ENCODE peak calls at places on chromosomes 1 and 21, in four cellular contexts. U, Y, D and N are unnamed samples.

GRCh38 chr1:78227705-78228260 is 182.0 kb downstream of the GIPC2 start:
- DNase-seq in U (no peak), D (no peak), Y (no peak), N (no peak)

GRCh38 chr1:39701092-39701460 is 9.8 kb upstream of the HPCAL4 start:
- DNase-seq in D (peak; percentile 69), U (no peak), Y (peak; percentile 37), N (peak; percentile 21)

GRCh38 chr1:172279951-172280350 is 140.5 kb upstream of the C1orf105 start:
- DNase-seq in Y (no peak), D (no peak), U (no peak), N (no peak)

GRCh38 chr1:157382351-157382750 is 170.0 kb downstream of the FCRL5 start:
- DNase-seq in Y (no peak), U (no peak), D (no peak), N (no peak)

GRCh38 chr1:66690666-66691381 is 61.4 kb upstream of the DYNLT5 start:
- DNase-seq in Y (no peak), D (no peak), U (no peak), N (no peak)

GRCh38 chr21:44425895-44426662 is 29.2 kb upstream of the LRRC3 start:
- DNase-seq in D (no peak), Y (no peak), U (no peak), N (no peak)

GRCh38 chr1:226608699-226609505 is 60.3 kb downstream of the STUM start:
- DNase-seq in U (peak; percentile 81), D (peak; percentile 65), Y (peak; percentile 87), N (peak; percentile 70)

GRCh38 chr1:31707711-31708110 is 3.9 kb upstream of the COL16A1 start:
- DNase-seq in Y (no peak), U (peak; percentile 29), D (no peak), N (no peak)

GRCh38 chr1:27027575-27028250 is 15.1 kb upstream of the TENT5B start:
- DNase-seq in D (no peak), U (no peak), Y (no peak), N (no peak)

GRCh38 chr1:180042994-180043622 is 88.5 kb downstream of the CEP350 start:
- DNase-seq in U (no peak), Y (no peak), D (no peak), N (no peak)

GRCh38 chr1:16980473-16981268 is at the start of gene MFAP2:
- DNase-seq in U (no peak), Y (no peak), D (no peak), N (peak; percentile 62)

GRCh38 chr21:45309069-45309521 is 21.4 kb upstream of the POFUT2 start:
- DNase-seq in U (peak; percentile 50), D (peak; percentile 82), Y (peak; percentile 78), N (peak; percentile 73)

GRCh38 chr1:207316622-207317510 is 4.6 kb upstream of the CD55 start:
- DNase-seq in Y (no peak), U (no peak), D (no peak), N (no peak)

GRCh38 chr1:14482784-14483183 is 115.7 kb upstream of the KAZN start:
- DNase-seq in D (no peak), Y (no peak), U (no peak), N (no peak)